ENCODE peak calls at places on chromosome X, in seven cellular contexts. W is nephron progenitor cell, V is fibroblast of mammary gland, N is fibroblast of the aortic adventitia, U is GM12864, G is B cell, X is GM12878. B is an unnamed sample.
A peak's percentile ranks its signal among the peaks of the same experiment; 100 is the strongest.

GRCh38 chrX:9677098-9677739 is 88.4 kb downstream of the GPR143 start:
- DNase-seq in W (no peak), U (peak; percentile 83), V (peak; percentile 71), X (peak; percentile 89), N (peak; percentile 33), G (peak; percentile 64), B (peak; percentile 72)

GRCh38 chrX:115311666-115312065 is 22.2 kb downstream of the LUZP4 start:
- DNase-seq in N (no peak), X (no peak), V (no peak), U (no peak), W (peak; percentile 71), G (no peak), B (no peak)

GRCh38 chrX:45849261-45849660 is 648.6 kb upstream of the DIPK2B start:
- DNase-seq in X (no peak), V (peak; percentile 86), U (no peak), N (peak; percentile 77), W (no peak), G (peak; percentile 31), B (peak; percentile 25)

GRCh38 chrX:115559672-115560071 is 1.3 kb upstream of the PLS3 start:
- DNase-seq in G (no peak), W (no peak), U (no peak), N (peak; percentile 27), V (no peak), X (no peak), B (no peak)

GRCh38 chrX:120561634-120562568 is 1.1 kb upstream of the CUL4B start:
- DNase-seq in V (no peak), G (no peak), N (no peak), U (no peak), X (no peak), W (no peak), B (no peak)

GRCh38 chrX:3690140-3690539 is 23.3 kb downstream of the PRKX start:
- DNase-seq in X (no peak), W (no peak), G (no peak), U (no peak), V (no peak), N (peak; percentile 33), B (no peak)

GRCh38 chrX:12702509-12703091 is 88.6 kb upstream of the PRPS2 start:
- DNase-seq in N (no peak), V (peak; percentile 3), W (peak; percentile 28), G (no peak), U (no peak), X (no peak), B (no peak)

GRCh38 chrX:131405497-131405896 is 116.4 kb upstream of the IGSF1 start:
- DNase-seq in G (no peak), W (no peak), V (no peak), N (no peak), X (no peak), U (no peak), B (no peak)

GRCh38 chrX:29824176-29824906 is 391.0 kb upstream of the MAGEB2 start:
- DNase-seq in W (no peak), G (no peak), N (no peak), X (no peak), U (no peak), V (no peak), B (no peak)

GRCh38 chrX:69073721-69074120 is 91.5 kb downstream of the PJA1 start:
- DNase-seq in W (no peak), N (no peak), V (no peak), X (no peak), G (no peak), U (no peak), B (no peak)

GRCh38 chrX:107716045-107716684 is 59.4 kb downstream of the TSC22D3 start:
- DNase-seq in G (peak; percentile 33), N (peak; percentile 19), W (peak; percentile 60), U (no peak), X (no peak), V (no peak), B (peak; percentile 35)

GRCh38 chrX:97494756-97495372 is 611.2 kb downstream of the RPA4 start:
- DNase-seq in N (no peak), U (peak; percentile 31), X (peak; percentile 31), W (no peak), V (no peak), G (no peak), B (peak; percentile 8)

GRCh38 chrX:74015379-74016019 is 288.5 kb upstream of the ZCCHC13 start:
- DNase-seq in W (peak; percentile 59), X (peak; percentile 37), G (peak; percentile 51), V (peak; percentile 81), U (peak; percentile 13), N (peak; percentile 85), B (peak; percentile 58)

GRCh38 chrX:136768469-136769084 is 12.2 kb downstream of the ARHGEF6 start:
- DNase-seq in G (no peak), N (peak; percentile 90), X (no peak), V (peak; percentile 96), U (peak; percentile 26), W (no peak), B (peak; percentile 30)

GRCh38 chrX:42807393-42807792 is 29.4 kb upstream of the PPP1R2C start:
- DNase-seq in V (no peak), U (no peak), G (no peak), W (no peak), X (no peak), N (no peak), B (no peak)

GRCh38 chrX:153816821-153817220 is 13.5 kb downstream of the PDZD4 start:
- DNase-seq in U (no peak), X (no peak), W (no peak), G (peak; percentile 55), V (no peak), N (no peak), B (no peak)

GRCh38 chrX:54415534-54416350 is 24.5 kb upstream of the TSR2 start:
- DNase-seq in U (no peak), V (no peak), N (no peak), W (peak; percentile 11), X (no peak), G (no peak), B (no peak)

GRCh38 chrX:72045141-72045540 is 86.6 kb downstream of the RTL5 start:
- DNase-seq in N (no peak), W (no peak), V (no peak), G (no peak), X (no peak), U (no peak), B (no peak)

GRCh38 chrX:75273483-75273882 is 402 bp upstream of the UPRT start:
- DNase-seq in X (no peak), G (no peak), U (no peak), W (no peak), N (no peak), V (no peak), B (no peak)

DNA sequence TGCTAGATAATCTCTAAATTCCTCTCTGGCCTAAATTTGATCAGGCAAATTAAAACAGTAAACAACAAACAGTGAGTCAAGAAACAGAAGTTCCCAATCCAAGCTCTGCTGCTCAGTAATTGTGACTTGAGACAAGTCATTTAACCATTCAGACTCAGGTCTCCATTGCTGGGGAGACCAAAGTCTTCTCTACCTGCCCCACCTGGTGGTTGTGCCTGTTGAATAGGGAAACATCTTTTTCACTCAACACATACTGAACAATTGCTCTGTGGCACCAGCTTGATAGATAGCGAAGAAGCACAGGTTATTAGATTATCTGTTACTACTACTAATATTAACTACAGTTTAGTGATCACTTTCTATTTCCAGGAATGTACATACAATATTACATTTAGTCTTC is 112.1 kb upstream of the EOLA2 start:
- DNase-seq in X (no peak), U (no peak), N (no peak), W (no peak), V (no peak), G (no peak), B (no peak)
- TF ChIP-seq CTCF in X (no peak), U (no peak), N (no peak), W (no peak), V (no peak), G (no peak), B (peak; percentile 10)

GRCh38 chrX:119389214-119389613 is 9.9 kb upstream of the SLC25A43 start:
- DNase-seq in N (no peak), U (no peak), W (no peak), G (no peak), X (no peak), V (no peak), B (no peak)

GRCh38 chrX:119389854-119390501 is 9.2 kb upstream of the SLC25A43 start:
- DNase-seq in G (no peak), N (no peak), X (no peak), U (no peak), V (no peak), W (peak; percentile 15), B (no peak)

GRCh38 chrX:119393144-119393543 is 6.0 kb upstream of the SLC25A43 start:
- DNase-seq in N (no peak), X (no peak), G (no peak), W (no peak), U (no peak), V (no peak), B (no peak)

GRCh38 chrX:119391279-119391678 is 7.9 kb upstream of the SLC25A43 start:
- DNase-seq in V (peak; percentile 59), U (no peak), G (no peak), N (peak; percentile 51), W (no peak), X (no peak), B (peak; percentile 27)
- TF ChIP-seq CTCF in V (peak; percentile 48), U (peak; percentile 24), G (peak; percentile 17), N (peak; percentile 48), W (no peak), X (peak; percentile 35), B (no peak)

GRCh38 chrX:40496728-40497127 is 84.0 kb upstream of the ATP6AP2 start:
- DNase-seq in W (no peak), U (no peak), N (no peak), X (no peak), V (peak; percentile 7), G (no peak), B (no peak)
- TF ChIP-seq CTCF in W (no peak), U (no peak), N (peak; percentile 27), X (no peak), V (peak; percentile 7), G (no peak), B (no peak)

DNA sequence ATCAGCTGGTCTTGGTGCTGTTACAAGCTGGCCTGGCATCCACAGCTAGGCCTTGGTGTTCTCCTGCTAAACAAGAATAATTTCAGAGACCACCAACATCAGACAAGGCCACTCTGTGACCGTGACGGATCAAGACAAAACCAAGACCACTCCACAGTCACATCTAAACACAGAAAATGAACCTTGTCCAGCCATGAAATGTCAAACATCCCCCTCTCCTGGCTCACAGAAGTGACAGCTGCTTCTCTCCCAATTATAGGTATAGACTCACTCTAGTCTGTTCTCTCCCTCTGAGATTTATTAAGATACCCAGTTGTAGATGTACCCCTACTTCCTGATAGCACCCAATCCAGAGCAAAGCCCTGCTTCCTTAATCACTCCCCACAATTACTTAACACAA is 40.4 kb downstream of the EFHC2 start:
- DNase-seq in X (no peak), W (no peak), G (no peak), N (no peak), V (no peak), U (no peak), B (no peak)
- TF ChIP-seq CTCF in X (peak; percentile 22), W (no peak), G (no peak), N (no peak), V (no peak), U (no peak), B (no peak)

DNA sequence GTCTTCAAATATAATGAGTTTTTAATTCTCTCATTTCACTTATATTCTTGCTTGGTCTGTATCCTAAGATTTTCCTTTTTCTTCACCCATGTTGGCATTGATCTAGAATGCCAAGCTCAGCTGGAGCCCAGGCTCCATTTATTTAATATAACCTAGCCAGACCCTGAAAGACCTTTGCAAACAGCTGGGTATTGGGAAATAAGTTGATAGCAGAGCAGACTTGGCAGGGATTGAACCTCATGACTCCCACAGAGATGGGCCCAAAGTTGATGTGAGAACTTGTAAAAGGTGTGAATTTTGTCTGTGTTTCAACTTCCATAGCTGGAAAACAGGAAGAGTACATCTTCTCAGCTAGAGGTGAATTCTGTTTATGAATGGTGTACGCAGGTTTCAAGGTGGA is 59.5 kb downstream of the SH2D1A start:
- DNase-seq in V (no peak), N (no peak), X (no peak), W (no peak), G (no peak), U (no peak), B (no peak)
- TF ChIP-seq CTCF in V (no peak), N (no peak), X (no peak), W (no peak), G (no peak), U (no peak), B (no peak)

B was measured in GM10248.